ENCODE peak calls at places on chromosomes 2 and 18, in ten cellular contexts. I is AG09319; A is GF-D8; S is stimulated activated naive CD8-positive, alpha-beta T cell treated with anti-CD3 and anti-CD28 coated beads, Interleukin-15, Interleukin-2, amounts not matched to agents 100 U/mL and 50 U/mL, for 24 hours; C is A673; J is CD8-positive, alpha-beta memory T cell; V is GDM1; P is AG08396; Y is IMR-90; Q is CD4-positive, alpha-beta T cell. T is an unnamed sample.

GRCh38 chr2:33104726-33105125 is 158.0 kb downstream of the LTBP1 start:
- DNase-seq in A (no peak), V (no peak), S (no peak), Q (no peak), C (no peak), I (no peak), Y (peak; percentile 73), P (no peak), J (no peak), T (no peak)

GRCh38 chr2:229339613-229340012 is 68.5 kb upstream of the PID1 start:
- DNase-seq in Q (no peak), P (peak; percentile 18), V (no peak), A (no peak), J (no peak), I (no peak), S (no peak), C (no peak), Y (no peak), T (peak; percentile 60)

GRCh38 chr2:1995987-1996386 is 251.7 kb upstream of the PXDN start:
- DNase-seq in A (peak; percentile 46), Y (no peak), I (no peak), J (no peak), V (peak; percentile 87), Q (no peak), P (no peak), S (no peak), C (no peak), T (no peak)

GRCh38 chr2:47265751-47266231 is 110.7 kb upstream of the STPG4 start:
- DNase-seq in S (no peak), P (no peak), C (peak; percentile 88), Y (no peak), A (no peak), I (no peak), J (no peak), Q (no peak), V (no peak), T (no peak)

GRCh38 chr2:157269922-157270321 is 12.4 kb downstream of the GALNT5 start:
- DNase-seq in Q (no peak), J (no peak), P (no peak), V (peak; percentile 54), S (no peak), A (no peak), C (no peak), I (no peak), Y (no peak), T (no peak)

GRCh38 chr18:10057808-10058791 is 144.3 kb downstream of the VAPA start:
- DNase-seq in P (no peak), Q (no peak), A (no peak), V (no peak), C (no peak), I (peak; percentile 42), J (no peak), S (no peak), Y (peak; percentile 84), T (peak; percentile 77)

GRCh38 chr2:67776276-67776675 is 286.5 kb downstream of the C1D start:
- DNase-seq in C (no peak), J (no peak), Q (no peak), Y (no peak), I (no peak), P (no peak), V (no peak), A (no peak), S (no peak), T (no peak)

GRCh38 chr2:230865766-230866703 is 1.3 kb downstream of the ITM2C start:
- DNase-seq in Q (no peak), Y (no peak), P (peak; percentile 46), I (no peak), C (peak; percentile 65), S (peak; percentile 58), J (peak; percentile 47), A (peak; percentile 30), V (no peak), T (no peak)

GRCh38 chr2:72367530-72368225 is 220.0 kb upstream of the CYP26B1 start:
- DNase-seq in C (peak; percentile 89), S (no peak), Q (no peak), A (no peak), P (peak; percentile 76), J (no peak), I (peak; percentile 95), V (no peak), Y (peak; percentile 90), T (peak; percentile 85)

GRCh38 chr2:109513749-109514588 is 99.8 kb downstream of the SEPTIN10 start:
- DNase-seq in P (peak; percentile 86), I (peak; percentile 87), A (no peak), C (no peak), J (peak; percentile 4), Q (no peak), Y (peak; percentile 95), S (peak; percentile 28), V (no peak), T (peak; percentile 91)

GRCh38 chr2:156864753-156865152 is 392.8 kb upstream of the GALNT5 start:
- DNase-seq in P (no peak), A (no peak), J (no peak), Q (no peak), V (no peak), Y (no peak), I (no peak), C (no peak), S (no peak), T (no peak)

GRCh38 chr2:30721668-30722647 is 85.3 kb downstream of the CAPN13 start:
- DNase-seq in C (no peak), Y (no peak), V (no peak), J (no peak), I (no peak), S (no peak), Q (no peak), A (no peak), P (no peak), T (no peak)

GRCh38 chr2:201520201-201520600 is 68.7 kb downstream of the STRADB start:
- DNase-seq in C (no peak), J (no peak), Q (no peak), S (no peak), A (no peak), V (no peak), P (no peak), Y (peak; percentile 65), I (no peak), T (no peak)

GRCh38 chr2:137220438-137220998 is 455.2 kb downstream of the THSD7B start:
- DNase-seq in P (no peak), C (no peak), Q (no peak), I (peak; percentile 43), J (no peak), A (no peak), S (no peak), Y (peak; percentile 0), V (no peak), T (no peak)

GRCh38 chr2:95121150-95121494 is 486 bp downstream of the MRPS5 start:
- DNase-seq in J (no peak), I (no peak), P (no peak), V (no peak), C (no peak), S (no peak), Y (peak; percentile 17), A (no peak), Q (no peak), T (peak; percentile 6)

GRCh38 chr18:34929336-34929780 is 111.9 kb upstream of the MAPRE2 start:
- DNase-seq in Q (no peak), Y (peak; percentile 91), P (peak; percentile 50), A (no peak), J (no peak), C (peak; percentile 24), V (no peak), I (peak; percentile 54), S (no peak), T (peak; percentile 26)

GRCh38 chr18:48949606-48950535 is 894 bp downstream of the SMAD7 start:
- DNase-seq in P (no peak), A (peak; percentile 20), S (peak; percentile 41), Q (no peak), Y (peak; percentile 60), I (no peak), C (peak; percentile 68), J (no peak), V (no peak), T (no peak)

GRCh38 chr2:48600917-48601316 is 16.7 kb upstream of the GTF2A1L start:
- DNase-seq in C (no peak), P (peak; percentile 17), I (no peak), Y (peak; percentile 87), Q (no peak), V (no peak), J (no peak), S (no peak), A (no peak), T (peak; percentile 50)

GRCh38 chr2:70473101-70473722 is 80.4 kb downstream of the TGFA start:
- DNase-seq in S (no peak), A (peak; percentile 67), Y (no peak), V (no peak), C (peak; percentile 45), I (no peak), J (no peak), Q (no peak), P (no peak), T (no peak)

GRCh38 chr2:169815849-169816248 is 8.9 kb downstream of the METTL5 start:
- DNase-seq in A (no peak), C (no peak), V (no peak), J (no peak), Q (no peak), I (no peak), Y (peak; percentile 85), S (no peak), P (peak; percentile 53), T (no peak)

GRCh38 chr2:16737812-16738211 is 72.2 kb upstream of the CYRIA start:
- DNase-seq in V (no peak), P (no peak), C (no peak), Q (no peak), I (no peak), J (no peak), A (no peak), Y (no peak), S (no peak), T (no peak)

GRCh38 chr2:239378918-239379640 is 21.7 kb downstream of the HDAC4 start:
- DNase-seq in Q (no peak), Y (no peak), I (no peak), A (no peak), S (no peak), J (no peak), P (no peak), C (no peak), V (no peak), T (no peak)

GRCh38 chr2:103873719-103874359 is 980.1 kb upstream of the POU3F3 start:
- DNase-seq in I (no peak), A (no peak), C (no peak), S (no peak), J (no peak), V (no peak), P (no peak), Q (no peak), Y (no peak), T (no peak)

GRCh38 chr2:218400930-218401833 is 1.5 kb downstream of the CTDSP1 start:
- DNase-seq in Q (no peak), J (no peak), S (peak; percentile 19), C (no peak), I (no peak), P (no peak), Y (no peak), V (no peak), A (no peak), T (no peak)

GRCh38 chr18:59813942-59814341 is 85.9 kb upstream of the PMAIP1 start:
- DNase-seq in P (no peak), S (no peak), Y (peak; percentile 54), V (no peak), C (no peak), I (no peak), A (no peak), Q (no peak), J (no peak), T (no peak)

GRCh38 chr18:42414756-42415454 is 459.9 kb downstream of the PIK3C3 start:
- DNase-seq in Q (no peak), J (no peak), P (peak; percentile 9), S (no peak), V (no peak), Y (no peak), I (no peak), C (no peak), A (no peak), T (peak; percentile 15)

GRCh38 chr2:239790721-239791120 is 234.4 kb downstream of the NDUFA10 start:
- DNase-seq in A (no peak), J (no peak), Q (no peak), P (no peak), V (no peak), Y (no peak), C (no peak), I (no peak), S (no peak), T (no peak)

GRCh38 chr2:241865416-241865956 is 4.0 kb upstream of the RTP5 start:
- DNase-seq in A (no peak), J (no peak), S (no peak), I (no peak), Q (no peak), P (no peak), V (no peak), C (no peak), Y (no peak), T (no peak)

T was measured in GM04504.